ENCODE peak calls at places on chromosomes 3 and 15, in six cellular contexts. R is lung, B is astrocyte, P is kidney, W is cardiac muscle cell, O is A549. J is an unnamed sample.
A peak's percentile ranks its signal among the peaks of the same experiment; 100 is the strongest.

GRCh38 chr15:39770748-39771689 is 11.6 kb downstream of the FSIP1 start:
- DNase-seq in R (no peak), B (peak; percentile 86), P (no peak), W (peak; percentile 60), O (no peak), J (no peak)

GRCh38 chr3:20696393-20697045 is 510.5 kb upstream of the SGO1 start:
- DNase-seq in R (no peak), B (no peak), P (no peak), W (no peak), O (no peak), J (no peak)

GRCh38 chr3:70531063-70531657 is 218.7 kb upstream of the MDFIC2 start:
- DNase-seq in R (no peak), B (peak; percentile 11), P (no peak), W (peak; percentile 60), O (peak; percentile 21), J (no peak)

GRCh38 chr3:13267348-13267659 is 152.8 kb downstream of the NUP210 start:
- DNase-seq in R (no peak), B (no peak), P (no peak), W (no peak), O (no peak), J (no peak)

GRCh38 chr3:21705769-21706168 is 45.2 kb downstream of the ZNF385D start:
- DNase-seq in R (peak; percentile 31), B (peak; percentile 86), P (no peak), W (peak; percentile 52), O (no peak), J (no peak)

GRCh38 chr3:119018690-119019463 is 15.8 kb downstream of the IGSF11 start:
- DNase-seq in R (no peak), B (no peak), P (no peak), W (no peak), O (no peak), J (no peak)

GRCh38 chr3:108391917-108392585 is 95.7 kb downstream of the HHLA2 start:
- DNase-seq in R (no peak), B (peak; percentile 81), P (no peak), W (peak; percentile 63), O (no peak), J (no peak)

GRCh38 chr15:37004373-37004869 is 95.9 kb downstream of the MEIS2 start:
- DNase-seq in R (no peak), B (no peak), P (no peak), W (no peak), O (no peak), J (no peak)

GRCh38 chr15:66598095-66598815 is 32.5 kb upstream of the LCTL start:
- DNase-seq in R (no peak), B (no peak), P (peak; percentile 53), W (no peak), O (no peak), J (no peak)

GRCh38 chr3:198027045-198027798 is 67.2 kb downstream of the LMLN start:
- DNase-seq in R (no peak), B (no peak), P (no peak), W (no peak), O (no peak), J (no peak)

GRCh38 chr3:186476044-186476468 is 68.1 kb downstream of the CRYGS start:
- DNase-seq in R (no peak), B (no peak), P (no peak), W (no peak), O (no peak), J (no peak)

GRCh38 chr15:80199366-80199765 is 46.6 kb downstream of the FAH start:
- DNase-seq in R (no peak), B (no peak), P (no peak), W (no peak), O (no peak), J (no peak)

GRCh38 chr3:150823277-150823676 is 60.3 kb upstream of the SIAH2 start:
- DNase-seq in R (no peak), B (no peak), P (no peak), W (no peak), O (no peak), J (no peak)

GRCh38 chr3:158709666-158710083 is 22.6 kb downstream of the RARRES1 start:
- DNase-seq in R (no peak), B (peak; percentile 100), P (no peak), W (peak; percentile 96), O (no peak), J (peak; percentile 24)

GRCh38 chr15:28184166-28184565 is 85.1 kb upstream of the OCA2 start:
- DNase-seq in R (no peak), B (peak; percentile 8), P (no peak), W (no peak), O (no peak), J (no peak)

GRCh38 chr3:52188586-52189404 is 9.2 kb upstream of the ALAS1 start:
- DNase-seq in R (no peak), B (no peak), P (no peak), W (no peak), O (no peak), J (no peak)

GRCh38 chr3:20574746-20575145 is 388.7 kb upstream of the SGO1 start:
- DNase-seq in R (no peak), B (peak; percentile 94), P (no peak), W (peak; percentile 75), O (no peak), J (no peak)

GRCh38 chr3:104275199-104275598 is 1091.5 kb upstream of the ALCAM start:
- DNase-seq in R (no peak), B (no peak), P (no peak), W (no peak), O (no peak), J (no peak)

GRCh38 chr3:30970183-30970582 is 75.7 kb upstream of the GADL1 start:
- DNase-seq in R (no peak), B (no peak), P (no peak), W (peak; percentile 16), O (no peak), J (no peak)

GRCh38 chr3:166296179-166296783 is 459.1 kb upstream of the BCHE start:
- DNase-seq in R (no peak), B (no peak), P (no peak), W (no peak), O (no peak), J (no peak)
- H3K4me1 ChIP-seq in R (no peaks in the 10 kb centered on the region), B (no peaks in the 10 kb centered on the region), P (no peaks in the 10 kb centered on the region), W (peaks cover 3% of the 10 kb centered on the region), O (no peaks in the 10 kb centered on the region), J (no peaks in the 10 kb centered on the region)

DNA sequence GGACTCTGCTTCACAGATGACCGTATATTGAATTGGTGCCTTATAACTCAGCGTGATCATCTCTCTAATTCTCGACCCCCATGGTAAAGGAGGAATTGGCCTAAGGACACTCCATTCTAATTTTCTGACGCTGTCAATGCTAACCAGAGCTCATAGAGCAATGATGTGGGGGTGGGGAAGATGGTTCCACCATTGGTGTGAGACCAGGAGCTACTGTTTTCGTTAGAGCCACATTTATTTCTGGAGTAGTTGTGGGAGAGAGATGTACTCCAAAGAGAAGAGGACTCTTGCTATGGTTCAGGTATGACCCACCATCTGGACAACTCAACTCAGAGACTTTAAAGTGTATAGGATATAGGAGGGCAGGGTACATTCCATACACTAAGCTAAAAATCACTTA is 16.3 kb downstream of the ZBTB38 start:
- DNase-seq in R (no peak), B (no peak), P (no peak), W (no peak), O (no peak), J (no peak)
- H3K4me3 ChIP-seq in R (no peak overlapping the region), B (no peak overlapping the region), P (no peak overlapping the region), W (no peak overlapping the region), O (no peak overlapping the region), J (no peak overlapping the region)

GRCh38 chr3:16687206-16687605 is 82.0 kb upstream of the DAZL start:
- DNase-seq in R (no peak), B (no peak), P (no peak), W (no peak), O (no peak), J (no peak)
- H3K9me3 ChIP-seq in R (no peaks in the 10 kb centered on the region), B (no peaks in the 10 kb centered on the region), P (no peaks in the 10 kb centered on the region), W (no peaks in the 10 kb centered on the region), O (no peaks in the 10 kb centered on the region), J (no peaks in the 10 kb centered on the region)

DNA sequence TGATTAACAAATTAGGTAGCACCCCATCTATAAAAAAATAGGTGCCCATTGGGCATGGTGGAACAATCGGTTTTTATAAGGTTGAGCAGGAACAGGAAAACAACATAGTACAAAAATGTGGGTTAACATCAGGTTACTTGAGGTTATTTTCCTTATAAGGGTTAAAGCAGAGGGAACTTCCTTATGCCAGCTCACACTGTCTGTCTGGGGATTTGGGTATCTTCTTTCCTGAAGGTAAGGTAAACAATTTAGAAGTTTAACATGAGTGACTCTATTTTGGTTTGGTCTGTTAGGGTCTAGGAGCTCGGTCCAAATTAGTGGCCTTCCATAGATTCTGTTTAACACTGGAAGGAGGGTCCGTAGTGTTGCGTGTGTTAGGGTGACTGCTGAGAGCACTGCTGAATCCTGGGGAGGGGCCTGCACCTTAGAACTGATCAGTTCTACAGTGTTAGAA is 14.7 kb downstream of the CHD2 start:
- DNase-seq in R (no peak), B (no peak), P (no peak), W (no peak), O (no peak), J (no peak)
- H3K4me1 ChIP-seq in R (peaks cover 46% of the 10 kb centered on the region), B (peaks cover 59% of the 10 kb centered on the region), P (peaks cover 39% of the 10 kb centered on the region), W (peaks cover 31% of the 10 kb centered on the region), O (peaks cover 91% of the 10 kb centered on the region), J (peaks cover 15% of the 10 kb centered on the region)

GRCh38 chr15:60486742-60487141 is 7.8 kb upstream of the ICE2 start:
- DNase-seq in R (no peak), B (no peak), P (no peak), W (no peak), O (no peak), J (no peak)

GRCh38 chr15:60480888-60481287 is 1.9 kb upstream of the ICE2 start:
- DNase-seq in R (no peak), B (no peak), P (no peak), W (no peak), O (no peak), J (no peak)

GRCh38 chr15:60483042-60483441 is 4.1 kb upstream of the ICE2 start:
- DNase-seq in R (no peak), B (no peak), P (no peak), W (no peak), O (no peak), J (no peak)

GRCh38 chr15:60480149-60480548 is 1.2 kb upstream of the ICE2 start:
- DNase-seq in R (no peak), B (no peak), P (no peak), W (no peak), O (no peak), J (no peak)

GRCh38 chr15:60485365-60485764 is 6.4 kb upstream of the ICE2 start:
- DNase-seq in R (no peak), B (no peak), P (no peak), W (no peak), O (no peak), J (no peak)
- H3K4me3 ChIP-seq in R (no peak overlapping the region), B (no peak overlapping the region), P (no peak overlapping the region), W (no peak overlapping the region), O (no peak overlapping the region), J (no peak overlapping the region)

DNA sequence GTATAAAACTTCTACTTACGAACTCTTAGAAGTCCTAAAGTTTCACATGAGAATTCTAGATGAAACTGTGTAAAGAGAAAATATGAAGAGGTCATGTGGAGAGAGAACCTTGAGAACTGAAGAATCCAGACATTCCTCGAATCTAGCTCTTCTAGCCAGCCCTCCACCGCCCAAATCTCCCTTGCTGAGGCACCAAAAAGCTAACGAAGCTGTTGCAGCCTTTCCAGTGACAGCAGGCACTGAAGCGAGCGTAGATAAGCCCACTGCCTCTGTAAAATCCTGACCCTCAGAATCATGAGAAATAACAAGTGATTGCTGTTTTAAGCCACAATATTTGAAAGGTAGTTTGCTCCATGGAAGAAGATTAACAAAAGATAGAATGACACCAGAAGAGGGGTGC is 134.0 kb downstream of the GOLGA6L6 start:
- DNase-seq in R (no peak), B (no peak), P (no peak), W (no peak), O (no peak), J (no peak)
- H3K9me3 ChIP-seq in R (peaks cover 41% of the 10 kb centered on the region), B (peaks cover 5% of the 10 kb centered on the region), P (peaks cover 6% of the 10 kb centered on the region), W (peaks cover 7% of the 10 kb centered on the region), O (peaks cover 23% of the 10 kb centered on the region), J (no peaks in the 10 kb centered on the region)

GRCh38 chr15:41925209-41925608 is 31.4 kb upstream of the SPTBN5 start:
- DNase-seq in R (no peak), B (no peak), P (no peak), W (no peak), O (no peak), J (no peak)
- H3K4me1 ChIP-seq in R (peaks cover 31% of the 10 kb centered on the region), B (peaks cover 38% of the 10 kb centered on the region), P (peaks cover 34% of the 10 kb centered on the region), W (peaks cover 39% of the 10 kb centered on the region), O (peaks cover 76% of the 10 kb centered on the region), J (peaks cover 40% of the 10 kb centered on the region)